ENCODE peak calls at places on chromosomes 12 and 14, in four cellular contexts. R is H9, U is IMR-90, J is neuronal stem cell. H is an unnamed sample.

GRCh38 chr12:15525414-15525813 is 203.1 kb downstream of the PTPRO start:
- DNase-seq in U (no peak), R (no peak), J (no peak), H (peak)

GRCh38 chr12:69430942-69431603 is 39.1 kb upstream of the FRS2 start:
- DNase-seq in J (no peak), R (no peak), U (no peak), H (no peak)

GRCh38 chr12:131151558-131152345 is 198.0 kb downstream of the ADGRD1 start:
- DNase-seq in R (no peak), J (no peak), U (no peak), H (no peak)

GRCh38 chr12:77925536-77926108 is 94.9 kb downstream of the NAV3 start:
- DNase-seq in U (peak), J (peak), R (peak), H (peak)

GRCh38 chr14:91058017-91058675 is 2.3 kb downstream of the RPS6KA5 start:
- DNase-seq in J (no peak), R (no peak), U (no peak), H (no peak)

GRCh38 chr14:67358914-67359313 is 690 bp downstream of the ATP6V1D start:
- DNase-seq in R (no peak), U (no peak), J (peak), H (peak)

GRCh38 chr12:121009744-121010143 is 6.5 kb downstream of the C12orf43 start:
- DNase-seq in J (peak), R (peak), U (peak), H (peak)

GRCh38 chr14:50432131-50432530 is 35.5 kb upstream of the CDKL1 start:
- DNase-seq in J (no peak), R (no peak), U (no peak), H (no peak)

GRCh38 chr14:61753631-61754030 is 8.6 kb upstream of the SNAPC1 start:
- DNase-seq in U (peak), J (no peak), R (no peak), H (peak)

GRCh38 chr14:31297701-31298344 is 90.2 kb upstream of the HECTD1 start:
- DNase-seq in U (peak), R (no peak), J (no peak), H (no peak)

GRCh38 chr12:57815177-57816000 is 3.1 kb downstream of the AVIL start:
- DNase-seq in U (no peak), J (no peak), R (peak), H (peak)

GRCh38 chr12:96235497-96235826 is 41.3 kb downstream of the ELK3 start:
- DNase-seq in U (no peak), J (no peak), R (no peak), H (peak)

GRCh38 chr14:64698899-64699298 is 5.3 kb upstream of the PLEKHG3 start:
- DNase-seq in J (no peak), U (no peak), R (no peak), H (peak)

GRCh38 chr14:101475468-101476257 is 85.6 kb upstream of the DIO3 start:
- DNase-seq in U (peak), R (peak), J (no peak), H (no peak)

GRCh38 chr12:52867636-52868035 is 18.8 kb upstream of the KRT78 start:
- DNase-seq in U (no peak), R (peak), J (no peak), H (no peak)

DNA sequence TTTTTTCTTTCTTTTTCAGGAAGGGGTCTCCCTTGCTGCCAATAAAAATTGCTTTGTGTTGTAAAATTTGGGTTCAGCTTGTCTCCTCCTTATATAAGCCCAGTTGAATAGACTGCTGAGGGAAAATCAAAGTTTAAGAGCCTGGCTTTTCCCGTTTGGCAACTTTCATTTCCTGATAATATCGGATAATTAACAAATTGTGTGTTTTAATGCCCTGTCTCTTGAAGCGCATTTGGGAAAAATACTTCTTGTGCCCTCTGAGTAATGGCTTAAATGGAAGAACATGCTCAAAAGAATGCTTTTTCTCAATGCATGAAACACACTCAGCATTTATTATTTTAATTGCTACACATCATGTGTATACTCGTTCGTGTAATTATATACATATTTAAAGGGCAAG is 198.0 kb upstream of the DCN start:
- DNase-seq in J (no peak), R (no peak), U (no peak), H (no peak)
- H2BK120ac ChIP-seq in J (no peak), R (no peak), U (peak), H (no peak)

GRCh38 chr12:51813931-51814310 is 34.6 kb downstream of the FIGNL2 start:
- DNase-seq in U (no peak), J (no peak), R (no peak), H (no peak)
- H2BK120ac ChIP-seq in U (peak), J (no peak), R (no peak), H (no peak)

DNA sequence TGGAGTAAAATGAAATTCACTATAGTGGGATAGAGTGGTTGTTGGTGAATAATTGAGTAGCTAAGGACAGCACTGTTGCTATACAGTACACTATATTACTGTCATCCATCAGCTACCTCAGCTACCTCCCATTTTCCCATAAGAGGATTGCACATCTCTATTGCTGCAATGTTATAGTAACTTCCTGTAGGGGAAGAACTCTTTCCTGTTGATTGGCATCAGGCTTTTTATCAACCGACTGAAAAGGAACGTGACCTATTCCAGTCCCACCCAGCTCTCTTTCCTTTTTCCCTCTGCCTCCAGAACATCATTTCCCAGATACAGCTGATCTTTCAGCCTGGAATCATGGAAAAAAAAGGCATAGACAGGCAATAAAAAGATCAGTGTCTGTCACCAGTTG is 117.4 kb downstream of the ADAMTS20 start:
- DNase-seq in U (no peak), R (no peak), J (no peak), H (no peak)
- H2BK120ac ChIP-seq in U (no peak), R (no peak), J (no peak), H (no peak)

GRCh38 chr14:74973003-74973614 is 17.7 kb upstream of the PGF start:
- DNase-seq in R (no peak), J (no peak), U (peak), H (no peak)
- H2BK120ac ChIP-seq in R (no peak), J (peak), U (peak), H (no peak)

GRCh38 chr12:109433618-109434017 is 43.5 kb downstream of the KCTD10 start:
- DNase-seq in U (no peak), R (peak), J (no peak), H (peak)
- H2BK120ac ChIP-seq in U (no peak), R (no peak), J (no peak), H (no peak)

DNA sequence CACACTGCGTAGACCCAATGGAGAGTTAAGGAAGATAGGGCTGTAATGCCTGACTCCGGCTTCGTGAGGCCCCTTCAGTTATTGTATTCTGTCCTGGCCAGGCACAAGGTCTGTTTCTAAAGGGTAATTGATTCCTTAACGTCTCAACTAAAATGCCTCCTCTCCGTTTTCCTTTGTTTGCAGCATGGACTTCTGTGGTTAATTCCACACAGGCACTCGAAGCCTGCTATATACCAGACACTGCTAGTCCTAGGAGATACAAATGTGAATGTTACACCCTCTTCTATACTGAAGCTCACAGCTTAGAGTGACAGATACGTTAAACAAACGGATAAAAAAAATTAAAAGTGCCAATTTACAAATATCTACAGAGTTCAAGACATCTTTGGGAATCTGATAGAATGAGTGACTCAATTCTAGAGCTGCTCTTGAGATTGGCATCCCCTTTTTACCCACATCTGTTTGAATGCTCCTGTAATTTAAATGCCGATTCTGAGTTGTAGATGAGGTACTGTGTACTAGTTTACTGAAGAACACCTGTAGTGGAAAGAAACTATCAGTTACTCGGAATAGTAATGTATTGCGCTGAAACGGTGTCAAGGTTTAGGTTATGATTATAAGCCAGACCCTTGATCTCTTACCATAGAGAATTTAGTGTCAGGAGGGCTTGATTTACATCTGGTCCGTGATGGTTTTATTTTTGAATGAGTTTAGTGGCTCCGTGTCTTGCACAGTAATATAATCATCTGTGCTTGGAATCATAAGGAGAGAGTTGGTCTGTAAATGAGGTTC is 784 bp downstream of the PSMA6 start:
- DNase-seq in U (peak), J (no peak), R (no peak), H (no peak)
- H2BK120ac ChIP-seq in U (peak), J (no peak), R (no peak), H (no peak)

GRCh38 chr14:77961853-77962580 is 162.1 kb downstream of the ADCK1 start:
- DNase-seq in U (no peak), R (no peak), J (no peak), H (no peak)

GRCh38 chr14:77950371-77950770 is 150.5 kb downstream of the ADCK1 start:
- DNase-seq in U (no peak), R (no peak), J (no peak), H (no peak)

DNA sequence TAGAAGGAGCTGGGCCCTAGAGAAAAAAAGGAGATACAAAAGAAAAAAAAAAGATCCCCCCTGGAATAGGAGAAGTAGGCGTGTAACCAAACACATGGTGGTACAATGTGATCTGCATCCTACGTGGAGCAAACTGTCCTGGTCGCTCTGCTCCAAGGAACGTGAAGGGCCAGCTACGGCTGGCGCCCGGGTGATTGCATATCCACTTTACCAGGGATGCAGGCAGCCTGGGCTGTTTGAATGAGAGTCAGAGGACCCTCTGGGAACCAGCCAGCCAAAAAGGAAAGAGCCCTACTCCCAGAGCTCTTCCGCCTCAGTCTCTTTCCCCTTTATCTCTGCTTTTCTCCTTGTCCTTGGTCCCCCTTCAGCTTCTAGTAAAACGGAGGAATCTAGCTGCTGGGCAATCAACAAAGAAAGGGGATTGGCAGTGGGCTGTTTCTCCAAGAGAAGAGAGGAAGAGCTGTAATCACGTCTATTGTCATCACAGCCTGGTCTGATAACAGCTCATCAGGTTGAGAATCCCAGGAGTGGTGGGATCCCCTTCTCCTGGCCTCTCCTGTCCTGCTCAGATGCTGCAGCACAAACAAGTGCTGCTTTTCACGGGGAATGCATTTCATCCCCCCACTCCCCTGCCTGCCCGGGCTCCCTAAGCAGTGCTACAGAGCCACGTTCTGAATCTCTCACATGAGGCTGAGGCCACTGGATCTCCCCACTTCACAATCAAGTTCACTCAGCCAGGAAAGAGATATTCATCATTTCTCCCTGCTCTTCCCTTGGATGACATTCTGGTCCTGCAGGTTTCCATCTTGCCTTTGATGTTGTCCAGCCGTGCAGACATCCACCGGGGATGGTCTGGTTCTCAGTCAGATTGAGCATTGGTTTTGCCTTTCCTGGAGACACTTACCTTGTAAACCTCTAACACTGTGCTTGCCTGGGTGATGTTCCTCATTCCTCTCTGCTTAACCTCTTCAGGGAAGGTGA is 156.2 kb downstream of the ADCK1 start:
- DNase-seq in J (no peak), R (no peak), U (no peak), H (peak)
- H2BK120ac ChIP-seq in J (no peak), R (no peak), U (no peak), H (no peak)

GRCh38 chr12:44654641-44655625 is 221.2 kb downstream of the NELL2 start:
- DNase-seq in J (no peak), U (no peak), R (no peak), H (peak)
- H2BK120ac ChIP-seq in J (no peak), U (no peak), R (no peak), H (no peak)

GRCh38 chr12:24854908-24855307 is 94.0 kb downstream of the BCAT1 start:
- DNase-seq in J (no peak), R (no peak), U (peak), H (no peak)

GRCh38 chr12:24854017-24854416 is 94.9 kb downstream of the BCAT1 start:
- DNase-seq in R (no peak), J (no peak), U (no peak), H (no peak)

GRCh38 chr12:24853588-24853987 is 95.3 kb downstream of the BCAT1 start:
- DNase-seq in U (peak), J (no peak), R (no peak), H (no peak)

GRCh38 chr12:24853094-24853493 is 95.8 kb downstream of the BCAT1 start:
- DNase-seq in U (no peak), R (no peak), J (no peak), H (no peak)

DNA sequence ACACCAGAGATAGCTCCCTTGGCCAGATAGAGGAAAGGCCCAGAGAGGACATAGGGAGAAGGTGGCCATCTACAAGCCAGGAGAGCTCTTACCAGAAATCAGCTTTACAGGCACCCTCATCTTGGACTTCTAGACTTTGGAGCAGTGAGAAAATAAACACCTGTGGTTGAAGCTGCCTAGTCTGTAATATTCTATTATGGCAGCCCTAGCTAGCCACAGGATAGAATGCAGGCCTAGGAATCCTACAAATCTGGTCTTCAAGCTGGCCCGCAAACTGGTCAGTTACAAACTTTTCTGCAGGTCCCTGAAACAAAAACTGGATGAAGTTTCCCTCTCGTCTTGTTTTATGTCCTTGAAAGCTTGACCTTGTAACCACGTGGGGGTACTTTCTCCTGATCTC is 92.4 kb downstream of the BCAT1 start:
- DNase-seq in J (no peak), R (no peak), U (no peak), H (no peak)
- H2BK120ac ChIP-seq in J (no peak), R (no peak), U (no peak), H (no peak)